ENCODE peak calls at places on chromosome 22, in seven cellular contexts. One of them, this sample, is unnamed.

GRCh38 chr22:26517429-26517828 is 5.2 kb upstream of the TFIP11 start:
- DNase-seq in effector memory CD8-positive, alpha-beta T cell: no peak
- DNase-seq in immature natural killer cell: no peak
- DNase-seq in NCI-H2081 treated with DMSO at 0.1 percent for 48 hours: no peak
- DNase-seq in CD8-positive, alpha-beta T cell: no peak
- DNase-seq in GM20000: no peak
- DNase-seq in astrocyte of the cerebellum: no peak
- DNase-seq in this sample: no peak

GRCh38 chr22:49368976-49369725 is 458.5 kb downstream of the BRD1 start:
- DNase-seq in NCI-H2081 treated with DMSO at 0.1 percent for 48 hours: no peak
- DNase-seq in astrocyte of the cerebellum: no peak
- DNase-seq in immature natural killer cell: peak
- DNase-seq in effector memory CD8-positive, alpha-beta T cell: no peak
- DNase-seq in GM20000: no peak
- DNase-seq in CD8-positive, alpha-beta T cell: no peak
- DNase-seq in this sample: no peak

GRCh38 chr22:39241632-39242388 is 3.0 kb downstream of the PDGFB start:
- DNase-seq in NCI-H2081 treated with DMSO at 0.1 percent for 48 hours: no peak
- DNase-seq in effector memory CD8-positive, alpha-beta T cell: peak
- DNase-seq in immature natural killer cell: no peak
- DNase-seq in astrocyte of the cerebellum: no peak
- DNase-seq in CD8-positive, alpha-beta T cell: peak
- DNase-seq in GM20000: peak
- DNase-seq in this sample: no peak

GRCh38 chr22:20206709-20207215 is 55.9 kb upstream of the CCDC188 start:
- DNase-seq in immature natural killer cell: no peak
- DNase-seq in astrocyte of the cerebellum: no peak
- DNase-seq in NCI-H2081 treated with DMSO at 0.1 percent for 48 hours: no peak
- DNase-seq in effector memory CD8-positive, alpha-beta T cell: no peak
- DNase-seq in CD8-positive, alpha-beta T cell: peak
- DNase-seq in GM20000: peak
- DNase-seq in this sample: no peak

GRCh38 chr22:27748355-27749168 is 53.0 kb downstream of the MN1 start:
- DNase-seq in astrocyte of the cerebellum: peak
- DNase-seq in NCI-H2081 treated with DMSO at 0.1 percent for 48 hours: no peak
- DNase-seq in immature natural killer cell: no peak
- DNase-seq in GM20000: no peak
- DNase-seq in effector memory CD8-positive, alpha-beta T cell: no peak
- DNase-seq in CD8-positive, alpha-beta T cell: no peak
- DNase-seq in this sample: no peak

GRCh38 chr22:36212896-36213295 is 11.3 kb upstream of the APOL4 start:
- DNase-seq in astrocyte of the cerebellum: no peak
- DNase-seq in NCI-H2081 treated with DMSO at 0.1 percent for 48 hours: no peak
- DNase-seq in CD8-positive, alpha-beta T cell: no peak
- DNase-seq in effector memory CD8-positive, alpha-beta T cell: no peak
- DNase-seq in immature natural killer cell: no peak
- DNase-seq in GM20000: no peak
- DNase-seq in this sample: no peak

GRCh38 chr22:45549739-45550138 is 47.1 kb downstream of the FBLN1 start:
- DNase-seq in GM20000: no peak
- DNase-seq in effector memory CD8-positive, alpha-beta T cell: no peak
- DNase-seq in immature natural killer cell: no peak
- DNase-seq in CD8-positive, alpha-beta T cell: no peak
- DNase-seq in astrocyte of the cerebellum: no peak
- DNase-seq in NCI-H2081 treated with DMSO at 0.1 percent for 48 hours: no peak
- DNase-seq in this sample: no peak

GRCh38 chr22:23383491-23384450 is 196.3 kb downstream of the IGLL1 start:
- DNase-seq in effector memory CD8-positive, alpha-beta T cell: no peak
- DNase-seq in GM20000: no peak
- DNase-seq in NCI-H2081 treated with DMSO at 0.1 percent for 48 hours: no peak
- DNase-seq in immature natural killer cell: no peak
- DNase-seq in astrocyte of the cerebellum: no peak
- DNase-seq in CD8-positive, alpha-beta T cell: no peak
- DNase-seq in this sample: no peak

GRCh38 chr22:50730013-50730891 is 7.8 kb upstream of the ACR start:
- DNase-seq in CD8-positive, alpha-beta T cell: no peak
- DNase-seq in GM20000: no peak
- DNase-seq in astrocyte of the cerebellum: no peak
- DNase-seq in NCI-H2081 treated with DMSO at 0.1 percent for 48 hours: no peak
- DNase-seq in effector memory CD8-positive, alpha-beta T cell: no peak
- DNase-seq in immature natural killer cell: no peak
- DNase-seq in this sample: no peak

GRCh38 chr22:48204296-48204695 is 1441.8 kb downstream of the TBC1D22A start:
- DNase-seq in effector memory CD8-positive, alpha-beta T cell: no peak
- DNase-seq in immature natural killer cell: no peak
- DNase-seq in astrocyte of the cerebellum: no peak
- DNase-seq in GM20000: no peak
- DNase-seq in NCI-H2081 treated with DMSO at 0.1 percent for 48 hours: no peak
- DNase-seq in CD8-positive, alpha-beta T cell: no peak
- DNase-seq in this sample: no peak

GRCh38 chr22:38866399-38867123 is 5.5 kb downstream of the CBX6 start:
- DNase-seq in CD8-positive, alpha-beta T cell: no peak
- DNase-seq in effector memory CD8-positive, alpha-beta T cell: no peak
- DNase-seq in GM20000: peak
- DNase-seq in astrocyte of the cerebellum: no peak
- DNase-seq in NCI-H2081 treated with DMSO at 0.1 percent for 48 hours: no peak
- DNase-seq in immature natural killer cell: no peak
- DNase-seq in this sample: no peak

GRCh38 chr22:32327066-32327465 is 30.6 kb upstream of the RFPL3 start:
- DNase-seq in immature natural killer cell: no peak
- DNase-seq in CD8-positive, alpha-beta T cell: no peak
- DNase-seq in astrocyte of the cerebellum: no peak
- DNase-seq in effector memory CD8-positive, alpha-beta T cell: no peak
- DNase-seq in GM20000: no peak
- DNase-seq in NCI-H2081 treated with DMSO at 0.1 percent for 48 hours: no peak
- DNase-seq in this sample: no peak

GRCh38 chr22:50507421-50507990 is at the start of gene LMF2:
- DNase-seq in NCI-H2081 treated with DMSO at 0.1 percent for 48 hours: no peak
- DNase-seq in GM20000: peak
- DNase-seq in astrocyte of the cerebellum: no peak
- DNase-seq in immature natural killer cell: peak
- DNase-seq in CD8-positive, alpha-beta T cell: peak
- DNase-seq in effector memory CD8-positive, alpha-beta T cell: peak
- DNase-seq in this sample: peak

GRCh38 chr22:39207141-39208012 is 37.4 kb downstream of the PDGFB start:
- DNase-seq in GM20000: no peak
- DNase-seq in immature natural killer cell: no peak
- DNase-seq in astrocyte of the cerebellum: no peak
- DNase-seq in NCI-H2081 treated with DMSO at 0.1 percent for 48 hours: no peak
- DNase-seq in CD8-positive, alpha-beta T cell: peak
- DNase-seq in effector memory CD8-positive, alpha-beta T cell: no peak
- DNase-seq in this sample: peak

GRCh38 chr22:35558719-35559118 is 18.1 kb downstream of the RASD2 start:
- DNase-seq in CD8-positive, alpha-beta T cell: no peak
- DNase-seq in NCI-H2081 treated with DMSO at 0.1 percent for 48 hours: no peak
- DNase-seq in effector memory CD8-positive, alpha-beta T cell: no peak
- DNase-seq in immature natural killer cell: no peak
- DNase-seq in GM20000: no peak
- DNase-seq in astrocyte of the cerebellum: no peak
- DNase-seq in this sample: no peak

GRCh38 chr22:42283288-42284229 is 13.1 kb upstream of the TCF20 start:
- DNase-seq in GM20000: no peak
- DNase-seq in NCI-H2081 treated with DMSO at 0.1 percent for 48 hours: no peak
- DNase-seq in effector memory CD8-positive, alpha-beta T cell: peak
- DNase-seq in immature natural killer cell: peak
- DNase-seq in CD8-positive, alpha-beta T cell: peak
- DNase-seq in astrocyte of the cerebellum: no peak
- DNase-seq in this sample: no peak

GRCh38 chr22:43554694-43555365 is 143.0 kb downstream of the MPPED1 start:
- DNase-seq in astrocyte of the cerebellum: no peak
- DNase-seq in effector memory CD8-positive, alpha-beta T cell: no peak
- DNase-seq in immature natural killer cell: no peak
- DNase-seq in GM20000: no peak
- DNase-seq in CD8-positive, alpha-beta T cell: no peak
- DNase-seq in NCI-H2081 treated with DMSO at 0.1 percent for 48 hours: no peak
- DNase-seq in this sample: no peak

GRCh38 chr22:23784215-23784732 is 2.5 kb upstream of the SMARCB1 start:
- DNase-seq in CD8-positive, alpha-beta T cell: no peak
- DNase-seq in immature natural killer cell: peak
- DNase-seq in NCI-H2081 treated with DMSO at 0.1 percent for 48 hours: no peak
- DNase-seq in astrocyte of the cerebellum: peak
- DNase-seq in GM20000: no peak
- DNase-seq in effector memory CD8-positive, alpha-beta T cell: no peak
- DNase-seq in this sample: peak

GRCh38 chr22:40855104-40855959 is 1.1 kb downstream of the ST13 start:
- DNase-seq in NCI-H2081 treated with DMSO at 0.1 percent for 48 hours: no peak
- DNase-seq in astrocyte of the cerebellum: no peak
- DNase-seq in GM20000: no peak
- DNase-seq in effector memory CD8-positive, alpha-beta T cell: no peak
- DNase-seq in immature natural killer cell: no peak
- DNase-seq in CD8-positive, alpha-beta T cell: no peak
- DNase-seq in this sample: no peak

GRCh38 chr22:28147401-28147800 is 228.3 kb upstream of the PITPNB start:
- DNase-seq in immature natural killer cell: no peak
- DNase-seq in effector memory CD8-positive, alpha-beta T cell: no peak
- DNase-seq in CD8-positive, alpha-beta T cell: no peak
- DNase-seq in astrocyte of the cerebellum: no peak
- DNase-seq in NCI-H2081 treated with DMSO at 0.1 percent for 48 hours: no peak
- DNase-seq in GM20000: no peak
- DNase-seq in this sample: no peak

GRCh38 chr22:20196094-20196840 is 45.4 kb upstream of the CCDC188 start:
- DNase-seq in NCI-H2081 treated with DMSO at 0.1 percent for 48 hours: no peak
- DNase-seq in effector memory CD8-positive, alpha-beta T cell: no peak
- DNase-seq in astrocyte of the cerebellum: no peak
- DNase-seq in CD8-positive, alpha-beta T cell: no peak
- DNase-seq in immature natural killer cell: no peak
- DNase-seq in GM20000: no peak
- DNase-seq in this sample: no peak

GRCh38 chr22:23245799-23246136 is 65.5 kb downstream of the BCR start:
- DNase-seq in effector memory CD8-positive, alpha-beta T cell: no peak
- DNase-seq in GM20000: no peak
- DNase-seq in immature natural killer cell: peak
- DNase-seq in CD8-positive, alpha-beta T cell: no peak
- DNase-seq in NCI-H2081 treated with DMSO at 0.1 percent for 48 hours: no peak
- DNase-seq in astrocyte of the cerebellum: peak
- DNase-seq in this sample: no peak

GRCh38 chr22:29479417-29480261 is at the start of gene NEFH:
- DNase-seq in GM20000: no peak
- DNase-seq in immature natural killer cell: no peak
- DNase-seq in effector memory CD8-positive, alpha-beta T cell: no peak
- DNase-seq in astrocyte of the cerebellum: no peak
- DNase-seq in NCI-H2081 treated with DMSO at 0.1 percent for 48 hours: no peak
- DNase-seq in CD8-positive, alpha-beta T cell: no peak
- DNase-seq in this sample: no peak

GRCh38 chr22:23419931-23420330 is 160.2 kb downstream of the IGLL1 start:
- DNase-seq in NCI-H2081 treated with DMSO at 0.1 percent for 48 hours: no peak
- DNase-seq in GM20000: no peak
- DNase-seq in CD8-positive, alpha-beta T cell: no peak
- DNase-seq in astrocyte of the cerebellum: no peak
- DNase-seq in effector memory CD8-positive, alpha-beta T cell: no peak
- DNase-seq in immature natural killer cell: no peak
- DNase-seq in this sample: no peak

GRCh38 chr22:39579909-39580571 is 9.5 kb downstream of the CACNA1I start:
- DNase-seq in effector memory CD8-positive, alpha-beta T cell: no peak
- DNase-seq in CD8-positive, alpha-beta T cell: no peak
- DNase-seq in GM20000: no peak
- DNase-seq in NCI-H2081 treated with DMSO at 0.1 percent for 48 hours: no peak
- DNase-seq in astrocyte of the cerebellum: no peak
- DNase-seq in immature natural killer cell: no peak
- DNase-seq in this sample: no peak

GRCh38 chr22:21856868-21857267 is 10.6 kb downstream of the MAPK1 start:
- DNase-seq in immature natural killer cell: no peak
- DNase-seq in astrocyte of the cerebellum: no peak
- DNase-seq in GM20000: no peak
- DNase-seq in CD8-positive, alpha-beta T cell: no peak
- DNase-seq in effector memory CD8-positive, alpha-beta T cell: no peak
- DNase-seq in NCI-H2081 treated with DMSO at 0.1 percent for 48 hours: no peak
- DNase-seq in this sample: no peak

GRCh38 chr22:40955516-40955915 is 4.3 kb downstream of the RBX1 start:
- DNase-seq in immature natural killer cell: no peak
- DNase-seq in CD8-positive, alpha-beta T cell: no peak
- DNase-seq in astrocyte of the cerebellum: no peak
- DNase-seq in GM20000: no peak
- DNase-seq in NCI-H2081 treated with DMSO at 0.1 percent for 48 hours: no peak
- DNase-seq in effector memory CD8-positive, alpha-beta T cell: no peak
- DNase-seq in this sample: peak

GRCh38 chr22:33166206-33166605 is 108.0 kb upstream of the SYN3 start:
- DNase-seq in effector memory CD8-positive, alpha-beta T cell: no peak
- DNase-seq in astrocyte of the cerebellum: no peak
- DNase-seq in GM20000: no peak
- DNase-seq in CD8-positive, alpha-beta T cell: no peak
- DNase-seq in immature natural killer cell: no peak
- DNase-seq in NCI-H2081 treated with DMSO at 0.1 percent for 48 hours: no peak
- DNase-seq in this sample: peak

GRCh38 chr22:20523118-20523983 is 15.9 kb downstream of the MED15 start:
- DNase-seq in astrocyte of the cerebellum: no peak
- DNase-seq in CD8-positive, alpha-beta T cell: peak
- DNase-seq in GM20000: no peak
- DNase-seq in effector memory CD8-positive, alpha-beta T cell: no peak
- DNase-seq in NCI-H2081 treated with DMSO at 0.1 percent for 48 hours: no peak
- DNase-seq in immature natural killer cell: no peak
- DNase-seq in this sample: peak

GRCh38 chr22:44622147-44622427 is 79.9 kb upstream of the PRR5 start:
- DNase-seq in astrocyte of the cerebellum: no peak
- DNase-seq in NCI-H2081 treated with DMSO at 0.1 percent for 48 hours: no peak
- DNase-seq in immature natural killer cell: peak
- DNase-seq in effector memory CD8-positive, alpha-beta T cell: peak
- DNase-seq in CD8-positive, alpha-beta T cell: no peak
- DNase-seq in GM20000: no peak
- DNase-seq in this sample: peak

GRCh38 chr22:37639070-37639760 is at the start of gene SH3BP1:
- DNase-seq in effector memory CD8-positive, alpha-beta T cell: peak
- DNase-seq in CD8-positive, alpha-beta T cell: peak
- DNase-seq in GM20000: peak
- DNase-seq in immature natural killer cell: peak
- DNase-seq in NCI-H2081 treated with DMSO at 0.1 percent for 48 hours: no peak
- DNase-seq in astrocyte of the cerebellum: no peak
- DNase-seq in this sample: no peak

GRCh38 chr22:37443977-37444376 is 16.7 kb upstream of the ELFN2 start:
- DNase-seq in GM20000: no peak
- DNase-seq in NCI-H2081 treated with DMSO at 0.1 percent for 48 hours: no peak
- DNase-seq in effector memory CD8-positive, alpha-beta T cell: no peak
- DNase-seq in immature natural killer cell: no peak
- DNase-seq in CD8-positive, alpha-beta T cell: no peak
- DNase-seq in astrocyte of the cerebellum: no peak
- DNase-seq in this sample: no peak

GRCh38 chr22:20783844-20784723 is 10.2 kb downstream of the SERPIND1 start:
- DNase-seq in effector memory CD8-positive, alpha-beta T cell: peak
- DNase-seq in NCI-H2081 treated with DMSO at 0.1 percent for 48 hours: no peak
- DNase-seq in CD8-positive, alpha-beta T cell: peak
- DNase-seq in GM20000: peak
- DNase-seq in astrocyte of the cerebellum: peak
- DNase-seq in immature natural killer cell: peak
- DNase-seq in this sample: peak

GRCh38 chr22:50469377-50470305 is 5.2 kb downstream of the SBF1 start:
- DNase-seq in astrocyte of the cerebellum: peak
- DNase-seq in effector memory CD8-positive, alpha-beta T cell: peak
- DNase-seq in CD8-positive, alpha-beta T cell: peak
- DNase-seq in GM20000: peak
- DNase-seq in NCI-H2081 treated with DMSO at 0.1 percent for 48 hours: no peak
- DNase-seq in immature natural killer cell: peak
- DNase-seq in this sample: peak

GRCh38 chr22:37357471-37357870 is 69.8 kb downstream of the ELFN2 start:
- DNase-seq in astrocyte of the cerebellum: no peak
- DNase-seq in NCI-H2081 treated with DMSO at 0.1 percent for 48 hours: no peak
- DNase-seq in effector memory CD8-positive, alpha-beta T cell: no peak
- DNase-seq in GM20000: no peak
- DNase-seq in immature natural killer cell: no peak
- DNase-seq in CD8-positive, alpha-beta T cell: no peak
- DNase-seq in this sample: no peak

GRCh38 chr22:26502688-26503561 is 9.3 kb downstream of the TFIP11 start:
- DNase-seq in astrocyte of the cerebellum: peak
- DNase-seq in NCI-H2081 treated with DMSO at 0.1 percent for 48 hours: no peak
- DNase-seq in immature natural killer cell: peak
- DNase-seq in CD8-positive, alpha-beta T cell: peak
- DNase-seq in effector memory CD8-positive, alpha-beta T cell: peak
- DNase-seq in GM20000: peak
- DNase-seq in this sample: peak

This sample was measured in Jurkat, Clone E6-1.